ENCODE peak calls at places on chromosomes 13 and 19, in four cellular contexts. J is gastrocnemius medialis, C is tibial artery, T is transverse colon. U is an unnamed sample.

GRCh38 chr19:53192771-53193533 is at the start of gene ZNF665:
- DNase-seq in C (peak; percentile 87), T (peak; percentile 92), J (peak; percentile 68), U (peak; percentile 87)

GRCh38 chr19:10116866-10117616 is 2.7 kb downstream of the EIF3G start:
- DNase-seq in C (no peak), T (no peak), J (no peak), U (no peak)

GRCh38 chr19:14337510-14337909 is 43.7 kb upstream of the ADGRE5 start:
- DNase-seq in C (no peak), J (no peak), T (peak; percentile 76), U (peak; percentile 50)

GRCh38 chr19:47778954-47779351 is 450 bp downstream of the SELENOW start:
- DNase-seq in J (peak; percentile 75), T (peak; percentile 45), C (peak; percentile 45), U (no peak)

GRCh38 chr13:24097667-24098066 is 62.9 kb upstream of the SPATA13 start:
- DNase-seq in T (no peak), J (no peak), C (no peak), U (no peak)

GRCh38 chr19:33442706-33443105 is 69.2 kb downstream of the CEBPG start:
- DNase-seq in C (no peak), J (no peak), T (no peak), U (peak; percentile 10)

GRCh38 chr19:4758082-4758481 is 33.5 kb upstream of the FEM1A start:
- DNase-seq in J (no peak), T (no peak), C (no peak), U (no peak)

GRCh38 chr13:63625869-63626268 is 2210.2 kb upstream of the PCDH20 start:
- DNase-seq in J (no peak), C (no peak), T (no peak), U (no peak)

GRCh38 chr13:67075239-67075638 is 154.9 kb downstream of the PCDH9 start:
- DNase-seq in T (no peak), J (no peak), C (no peak), U (no peak)

GRCh38 chr19:35330475-35330874 is 1.5 kb downstream of the CD22 start:
- DNase-seq in J (no peak), T (peak; percentile 26), C (no peak), U (no peak)

GRCh38 chr19:4058696-4059492 is 7.8 kb downstream of the ZBTB7A start:
- DNase-seq in T (peak; percentile 40), C (no peak), J (peak; percentile 33), U (no peak)

GRCh38 chr19:47241919-47242644 is 11.1 kb upstream of the BBC3 start:
- DNase-seq in C (no peak), J (no peak), T (no peak), U (no peak)

GRCh38 chr13:62046512-62046911 is 630.9 kb upstream of the PCDH20 start:
- DNase-seq in J (no peak), C (no peak), T (no peak), U (no peak)

GRCh38 chr13:98481511-98481951 is 95.4 kb downstream of the STK24 start:
- DNase-seq in T (no peak), C (no peak), J (no peak), U (no peak)

GRCh38 chr13:80901111-80902014 is 560.4 kb upstream of the SPRY2 start:
- DNase-seq in J (no peak), T (no peak), C (no peak), U (no peak)

GRCh38 chr19:54453921-54454780 is 5.2 kb downstream of the LENG8 start:
- DNase-seq in T (no peak), J (no peak), C (no peak), U (no peak)

GRCh38 chr13:98450495-98451167 is 126.3 kb downstream of the STK24 start:
- DNase-seq in T (no peak), J (peak; percentile 65), C (no peak), U (no peak)

GRCh38 chr19:4396949-4397783 is 3.2 kb downstream of the SH3GL1 start:
- DNase-seq in C (no peak), T (no peak), J (peak; percentile 21), U (no peak)

DNA sequence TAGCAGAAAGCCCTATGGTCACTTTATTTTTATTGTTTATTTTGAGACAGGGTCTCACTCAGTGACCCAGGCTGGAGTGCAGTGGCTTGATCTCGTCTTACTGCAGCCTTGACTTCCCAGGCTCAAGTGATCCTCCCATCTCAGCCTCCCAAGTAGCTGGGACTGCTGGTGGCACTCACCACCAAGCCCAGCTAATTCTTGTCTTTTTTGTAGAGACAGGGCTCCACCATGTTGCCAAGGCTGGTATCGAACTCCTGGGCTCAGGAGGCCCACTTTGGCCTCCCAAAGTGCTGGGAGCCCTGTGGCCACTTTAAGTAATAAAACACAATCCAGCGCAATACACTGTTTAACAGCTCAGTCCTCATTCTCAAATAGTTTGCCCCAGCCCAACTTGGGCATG is 69.3 kb downstream of the NUFIP1 start:
- DNase-seq in J (no peak), C (no peak), T (no peak), U (no peak)
- TF ChIP-seq CTCF in J (no peak), C (no peak), T (no peak), U (no peak)

DNA sequence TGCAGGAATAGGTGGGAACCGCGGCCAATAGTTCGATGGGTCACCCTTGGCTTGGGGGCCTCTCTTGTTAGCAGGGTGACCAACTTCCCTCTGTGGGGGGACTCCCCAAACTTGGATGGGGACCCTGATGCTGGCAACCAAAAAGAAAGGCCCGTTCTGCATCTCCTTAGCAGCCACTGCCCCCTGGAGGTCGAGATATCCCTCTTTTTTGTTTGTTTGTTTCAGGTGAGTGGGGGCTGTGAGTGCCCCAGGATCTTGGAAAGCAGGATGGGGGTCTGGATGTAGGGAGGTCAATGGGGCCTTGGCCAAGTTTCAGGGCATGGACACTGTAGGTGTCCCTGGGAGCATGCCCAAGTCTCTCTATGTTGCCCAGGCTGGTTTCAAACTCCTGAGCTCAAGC is 7.7 kb upstream of the CRTC1 start:
- DNase-seq in J (no peak), T (no peak), C (no peak), U (no peak)
- TF ChIP-seq CTCF in J (peak; percentile 13), T (peak; percentile 24), C (no peak), U (peak; percentile 20)

GRCh38 chr13:75687145-75687763 is 51.1 kb downstream of the LMO7 start:
- DNase-seq in J (no peak), C (no peak), T (no peak), U (no peak)
- TF ChIP-seq CTCF in J (peak; percentile 46), C (peak; percentile 36), T (peak; percentile 45), U (no peak)

DNA sequence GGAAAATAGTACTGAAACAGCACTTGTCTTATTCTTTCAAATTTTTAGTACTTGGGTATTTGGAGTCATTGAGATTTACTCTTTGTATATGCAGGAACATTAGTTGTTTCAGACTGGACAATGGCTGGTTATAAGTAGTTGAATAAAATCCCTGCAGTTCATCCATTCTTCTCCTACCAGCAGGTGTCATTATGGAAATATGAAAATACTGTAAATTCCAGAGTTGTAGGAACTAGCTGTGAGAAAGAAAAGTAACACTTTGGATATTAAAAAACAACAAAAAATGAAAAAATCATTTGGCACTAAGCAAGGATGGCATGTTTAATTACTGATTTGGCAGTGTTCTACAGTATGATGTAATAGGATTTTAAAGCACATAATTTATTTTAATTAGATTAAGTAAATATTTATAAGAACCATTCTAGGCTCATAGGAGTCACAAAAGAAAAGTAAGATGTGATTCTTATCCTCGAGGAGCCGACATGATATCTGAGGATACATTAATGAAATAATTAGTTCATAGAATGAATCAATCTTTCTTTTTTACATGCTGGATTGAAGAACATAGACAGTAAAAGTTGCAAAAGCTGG is 155.3 kb downstream of the KCNRG start:
- DNase-seq in T (no peak), J (no peak), C (no peak), U (no peak)
- TF ChIP-seq CTCF in T (peak; percentile 11), J (no peak), C (peak; percentile 37), U (no peak)

GRCh38 chr13:113083402-113084061 is 22.1 kb upstream of the F7 start:
- DNase-seq in C (no peak), T (peak; percentile 41), J (peak; percentile 79), U (no peak)
- TF ChIP-seq CTCF in C (no peak), T (no peak), J (no peak), U (no peak)

GRCh38 chr19:27676877-27677276 is 1536.1 kb downstream of the UQCRFS1 start:
- DNase-seq in J (no peak), C (no peak), T (no peak), U (no peak)
- TF ChIP-seq CTCF in J (no peak), C (no peak), T (no peak), U (no peak)

GRCh38 chr13:32021785-32022184 is 9.8 kb upstream of the FRY start:
- DNase-seq in T (no peak), C (no peak), J (no peak), U (no peak)

GRCh38 chr13:32024750-32025149 is 6.8 kb upstream of the FRY start:
- DNase-seq in T (no peak), J (no peak), C (no peak), U (no peak)

GRCh38 chr13:32022292-32022691 is 9.3 kb upstream of the FRY start:
- DNase-seq in C (no peak), T (no peak), J (no peak), U (no peak)

GRCh38 chr13:32023096-32023495 is 8.5 kb upstream of the FRY start:
- DNase-seq in J (no peak), T (no peak), C (no peak), U (no peak)

DNA sequence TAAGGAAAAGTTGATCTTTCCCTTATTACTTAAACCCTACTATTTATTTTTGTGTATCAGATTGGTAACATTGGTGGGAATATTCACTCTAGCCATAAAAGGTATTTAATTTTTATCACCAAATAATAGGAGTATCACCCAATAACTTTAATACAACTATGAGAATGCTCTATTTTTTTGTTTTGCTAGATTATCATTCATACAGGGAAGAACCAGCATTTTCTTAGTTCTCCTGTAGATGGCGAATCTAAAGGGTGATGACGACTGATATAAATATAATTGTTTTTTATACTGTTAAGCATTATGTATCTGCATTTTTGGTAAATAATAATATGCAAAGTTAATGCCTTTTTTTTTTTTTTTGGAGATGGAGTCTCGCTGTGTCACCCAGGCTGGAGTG is 7.9 kb upstream of the FRY start:
- DNase-seq in J (no peak), C (no peak), T (no peak), U (no peak)
- TF ChIP-seq CTCF in J (no peak), C (no peak), T (no peak), U (peak; percentile 56)

GRCh38 chr19:12606796-12607195 is 3.8 kb downstream of the ZNF490 start:
- DNase-seq in C (no peak), T (no peak), J (no peak), U (no peak)

GRCh38 chr19:12611361-12611699 is 610 bp downstream of the ZNF791 start:
- DNase-seq in J (peak; percentile 74), C (peak; percentile 77), T (peak; percentile 77), U (no peak)

GRCh38 chr19:12610540-12611360 is at the start of the genes ZNF490 and ZNF791:
- DNase-seq in T (peak; percentile 99), J (peak; percentile 99), C (peak; percentile 100), U (peak; percentile 98)
- TF ChIP-seq CTCF in T (no peak), J (no peak), C (no peak), U (no peak)